ENCODE peak calls at places on chromosomes 4 and X, in six cellular contexts. Z is brain microvascular endothelial cell, X is dorsolateral prefrontal cortex, W is astrocyte, C is B cell, T is bronchial epithelial cell. M is an unnamed sample.
A peak's percentile ranks its signal among the peaks of the same experiment; 100 is the strongest.

GRCh38 chr4:125268065-125268755 is 46.5 kb upstream of the FAT4 start:
- DNase-seq in X (no peak), T (no peak), C (no peak), W (no peak), Z (no peak), M (no peak)

GRCh38 chrX:150155396-150156048 is 207.6 kb upstream of the MAMLD1 start:
- DNase-seq in X (no peak), C (no peak), T (peak; percentile 30), W (peak; percentile 40), Z (peak; percentile 40), M (no peak)

GRCh38 chr4:54272051-54272450 is 43.0 kb downstream of the PDGFRA start:
- DNase-seq in T (no peak), X (no peak), W (no peak), C (no peak), Z (no peak), M (no peak)

GRCh38 chr4:85543832-85544231 is 68.9 kb downstream of the ARHGAP24 start:
- DNase-seq in X (no peak), W (peak; percentile 63), Z (peak; percentile 4), C (no peak), T (peak; percentile 28), M (no peak)

GRCh38 chrX:81195712-81196111 is 6.0 kb downstream of the HMGN5 start:
- DNase-seq in X (no peak), T (peak; percentile 43), Z (peak; percentile 40), W (peak; percentile 5), C (peak; percentile 22), M (no peak)

GRCh38 chr4:85061974-85062373 is 95.5 kb upstream of the WDFY3 start:
- DNase-seq in Z (no peak), W (no peak), C (no peak), X (no peak), T (no peak), M (no peak)

GRCh38 chr4:118032691-118033090 is 1.6 kb upstream of the NDST3 start:
- DNase-seq in X (no peak), T (peak; percentile 39), Z (no peak), W (peak; percentile 44), C (no peak), M (no peak)

GRCh38 chr4:48585401-48585800 is 95.3 kb downstream of the ZAR1 start:
- DNase-seq in Z (no peak), X (no peak), C (no peak), W (no peak), T (no peak), M (no peak)

GRCh38 chrX:276588-277171 is 4.5 kb upstream of the PLCXD1 start:
- DNase-seq in X (no peak), T (peak; percentile 78), C (peak; percentile 65), Z (peak; percentile 25), W (peak; percentile 38), M (no peak)

GRCh38 chrX:68193786-68194185 is 239.5 kb downstream of the OPHN1 start:
- DNase-seq in Z (no peak), X (no peak), T (no peak), W (no peak), C (no peak), M (no peak)

GRCh38 chrX:140091276-140091886 is 126.1 kb upstream of the CXorf66 start:
- DNase-seq in T (no peak), W (no peak), Z (no peak), X (peak; percentile 23), C (peak; percentile 51), M (no peak)

GRCh38 chr4:45036677-45037076 is 310.3 kb upstream of the GNPDA2 start:
- DNase-seq in T (peak; percentile 8), Z (no peak), X (no peak), W (no peak), C (no peak), M (no peak)

GRCh38 chr4:91422011-91422410 is 881.8 kb upstream of the GRID2 start:
- DNase-seq in X (no peak), Z (no peak), W (no peak), T (no peak), C (no peak), M (no peak)

GRCh38 chrX:46574941-46575381 is 1.4 kb downstream of the CHST7 start:
- DNase-seq in Z (no peak), C (no peak), W (no peak), X (no peak), T (no peak), M (no peak)

GRCh38 chr4:112706840-112707207 is 69.9 kb downstream of the LARP7 start:
- DNase-seq in Z (no peak), T (no peak), W (no peak), X (no peak), C (peak; percentile 15), M (no peak)

GRCh38 chr4:189124791-189125190 is 815.9 kb upstream of the FRG1 start:
- DNase-seq in W (no peak), Z (no peak), X (no peak), C (no peak), T (no peak), M (no peak)

GRCh38 chrX:45400380-45400779 is 199.7 kb upstream of the DIPK2B start:
- DNase-seq in C (no peak), W (peak; percentile 82), X (no peak), T (no peak), Z (peak; percentile 7), M (no peak)

GRCh38 chrX:51853251-51853650 is 40.2 kb upstream of the MAGED1 start:
- DNase-seq in W (no peak), T (no peak), C (no peak), Z (no peak), X (no peak), M (no peak)
- TF ChIP-seq CTCF in W (no peak), T (no peak), C (no peak), Z (no peak), X (no peak), M (no peak)

DNA sequence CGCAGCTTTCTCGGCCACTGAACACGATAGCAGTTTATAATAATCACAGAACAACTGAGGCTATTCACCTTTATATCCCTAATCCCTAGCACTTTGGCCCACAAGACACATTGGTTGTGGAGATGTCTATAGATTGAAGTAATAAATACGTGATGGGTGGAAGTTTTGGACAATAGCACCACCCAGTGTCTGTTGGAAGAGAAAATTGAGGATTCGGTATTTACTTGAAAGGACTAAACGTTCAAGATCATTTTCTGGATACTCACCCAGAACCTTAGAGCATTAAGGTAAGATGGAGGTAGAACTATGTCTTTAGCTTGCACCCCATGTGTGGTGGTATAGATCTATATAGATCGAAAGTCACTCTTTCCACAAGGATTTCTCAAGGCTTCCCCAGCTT is 792 bp upstream of the TMSB15A start:
- DNase-seq in T (peak; percentile 13), Z (peak; percentile 6), X (no peak), W (no peak), C (no peak), M (no peak)
- TF ChIP-seq CTCF in T (no peak), Z (peak; percentile 24), X (no peak), W (peak; percentile 18), C (no peak), M (peak; percentile 23)

GRCh38 chr4:5793514-5793913 is 82.5 kb downstream of the EVC start:
- DNase-seq in W (no peak), Z (no peak), T (no peak), C (no peak), X (no peak), M (no peak)

GRCh38 chr4:5788144-5788543 is 77.1 kb downstream of the EVC start:
- DNase-seq in Z (no peak), T (no peak), C (no peak), W (no peak), X (no peak), M (no peak)

GRCh38 chr4:5791654-5792053 is 80.7 kb downstream of the EVC start:
- DNase-seq in W (no peak), Z (no peak), T (no peak), X (no peak), C (no peak), M (no peak)

GRCh38 chr4:5789141-5789540 is 78.1 kb downstream of the EVC start:
- DNase-seq in C (no peak), X (no peak), T (no peak), W (no peak), Z (no peak), M (no peak)

DNA sequence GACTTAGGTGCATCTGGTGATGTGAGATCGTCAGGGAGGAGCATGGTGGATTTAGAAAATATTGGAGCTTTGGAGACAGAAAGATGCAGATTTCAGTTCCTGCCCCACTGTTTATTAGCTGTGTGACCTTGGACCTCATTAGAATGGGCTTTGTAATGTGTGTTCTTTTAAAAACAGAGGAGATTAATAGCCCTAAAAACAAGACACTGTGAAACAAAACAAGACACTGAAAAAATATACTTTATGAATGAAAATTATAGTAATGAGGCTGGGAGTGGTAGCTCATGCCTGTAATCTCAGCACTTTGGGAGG is 79.5 kb downstream of the EVC start:
- DNase-seq in Z (no peak), W (no peak), T (no peak), X (no peak), C (no peak), M (no peak)
- TF ChIP-seq CTCF in Z (no peak), W (no peak), T (no peak), X (no peak), C (no peak), M (no peak)

GRCh38 chrX:11188664-11189063 is 77.5 kb downstream of the HCCS start:
- DNase-seq in X (no peak), T (peak; percentile 74), C (no peak), Z (peak; percentile 7), W (peak; percentile 22), M (no peak)
- TF ChIP-seq CTCF in X (no peak), T (no peak), C (no peak), Z (no peak), W (no peak), M (no peak)

DNA sequence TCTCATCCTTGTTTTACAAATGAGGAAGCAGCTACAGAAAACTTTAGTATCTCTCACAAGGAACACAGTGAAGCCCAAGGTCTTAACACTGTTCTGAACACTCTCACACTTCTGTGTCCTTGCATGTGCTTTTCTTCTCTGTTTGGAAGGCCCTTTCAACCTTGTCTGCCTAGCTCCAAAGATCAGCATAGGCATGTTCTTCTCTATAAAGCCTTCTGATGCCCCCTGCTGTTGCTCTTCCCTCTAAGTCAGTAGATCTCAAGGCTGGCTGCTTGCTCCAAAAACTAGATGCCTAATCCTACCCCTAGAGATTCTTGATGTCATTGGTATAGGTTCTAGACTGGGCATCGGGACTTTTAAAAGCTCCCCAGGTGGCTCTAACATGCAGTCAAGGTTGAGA is 5.9 kb downstream of the APOO start:
- DNase-seq in X (no peak), Z (peak; percentile 58), W (peak; percentile 54), T (peak; percentile 78), C (peak; percentile 44), M (no peak)
- TF ChIP-seq CTCF in X (peak; percentile 51), Z (peak; percentile 69), W (peak; percentile 41), T (peak; percentile 59), C (no peak), M (peak; percentile 32)

GRCh38 chrX:51047950-51048349 is 137.4 kb downstream of the BMP15 start:
- DNase-seq in W (no peak), X (no peak), T (no peak), Z (no peak), C (no peak), M (no peak)
- TF ChIP-seq CTCF in W (no peak), X (no peak), T (peak; percentile 16), Z (no peak), C (no peak), M (no peak)

DNA sequence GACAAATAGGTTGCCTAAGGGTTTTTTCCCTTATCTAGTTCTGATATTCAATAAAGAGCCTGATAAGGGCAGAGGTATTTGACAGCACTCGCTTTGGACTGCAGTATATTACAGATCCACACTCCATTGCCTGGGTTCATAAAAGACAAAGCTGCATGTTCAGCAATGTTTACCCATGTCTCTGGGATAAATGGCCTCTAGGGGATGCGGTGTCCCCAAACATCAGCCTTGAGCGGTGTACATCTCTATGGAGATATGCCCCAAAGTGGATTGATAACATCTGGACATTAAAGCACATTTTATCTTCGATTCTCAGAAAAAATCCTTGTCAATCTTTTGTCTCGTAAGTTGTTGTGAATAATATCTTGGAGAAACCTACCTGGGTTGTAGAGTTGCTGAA is 660.8 kb upstream of the AADAT start:
- DNase-seq in C (no peak), T (no peak), W (no peak), Z (no peak), X (no peak), M (no peak)
- TF ChIP-seq CTCF in C (no peak), T (no peak), W (no peak), Z (no peak), X (no peak), M (no peak)

M was measured in D721Med.